ENCODE peak calls at places on chromosomes 7 and 10, in six cellular contexts. One of them, this sample, is unnamed.
A peak's percentile ranks its signal among the peaks of the same experiment; 100 is the strongest.

GRCh38 chr10:17098012-17098411 is 31.6 kb downstream of the CUBN start:
- DNase-seq in stomach: no peak
- DNase-seq in upper lobe of right lung: no peak
- DNase-seq in tibial artery: no peak
- DNase-seq in A549: no peak
- DNase-seq in body of pancreas: no peak
- DNase-seq in this sample: no peak

GRCh38 chr10:16965740-16966447 is 148.7 kb upstream of the RSU1 start:
- DNase-seq in stomach: no peak
- DNase-seq in upper lobe of right lung: no peak
- DNase-seq in tibial artery: no peak
- DNase-seq in A549: peak; percentile 60
- DNase-seq in body of pancreas: peak; percentile 48
- DNase-seq in this sample: peak; percentile 21

GRCh38 chr10:132713421-132714095 is 72.4 kb downstream of the NKX6-2 start:
- DNase-seq in stomach: no peak
- DNase-seq in upper lobe of right lung: no peak
- DNase-seq in tibial artery: no peak
- DNase-seq in A549: no peak
- DNase-seq in body of pancreas: peak; percentile 26
- DNase-seq in this sample: no peak

GRCh38 chr10:96124230-96125141 is 5.6 kb upstream of the ZNF518A start:
- DNase-seq in stomach: peak; percentile 51
- DNase-seq in upper lobe of right lung: peak; percentile 76
- DNase-seq in tibial artery: no peak
- DNase-seq in A549: peak; percentile 66
- DNase-seq in body of pancreas: peak; percentile 74
- DNase-seq in this sample: no peak

GRCh38 chr10:70620020-70620289 is 17.4 kb upstream of the PRF1 start:
- DNase-seq in stomach: no peak
- DNase-seq in upper lobe of right lung: no peak
- DNase-seq in tibial artery: no peak
- DNase-seq in A549: no peak
- DNase-seq in body of pancreas: no peak
- DNase-seq in this sample: no peak

GRCh38 chr10:111356571-111356970 is 279.7 kb downstream of the ADRA2A start:
- DNase-seq in stomach: no peak
- DNase-seq in upper lobe of right lung: no peak
- DNase-seq in tibial artery: no peak
- DNase-seq in A549: no peak
- DNase-seq in body of pancreas: no peak
- DNase-seq in this sample: no peak

GRCh38 chr10:30098624-30099023 is 39.2 kb upstream of the JCAD start:
- DNase-seq in stomach: no peak
- DNase-seq in upper lobe of right lung: no peak
- DNase-seq in tibial artery: no peak
- DNase-seq in A549: no peak
- DNase-seq in body of pancreas: no peak
- DNase-seq in this sample: no peak

GRCh38 chr7:96174812-96175211 is 147.1 kb downstream of the SLC25A13 start:
- DNase-seq in stomach: no peak
- DNase-seq in upper lobe of right lung: no peak
- DNase-seq in tibial artery: no peak
- DNase-seq in A549: no peak
- DNase-seq in body of pancreas: no peak
- DNase-seq in this sample: no peak

GRCh38 chr7:66043681-66044497 is 31.7 kb upstream of the ASL start:
- DNase-seq in stomach: peak; percentile 78
- DNase-seq in upper lobe of right lung: peak; percentile 88
- DNase-seq in tibial artery: peak; percentile 25
- DNase-seq in A549: no peak
- DNase-seq in body of pancreas: peak; percentile 84
- DNase-seq in this sample: no peak

GRCh38 chr10:93138113-93138870 is 64.6 kb downstream of the CYP26A1 start:
- DNase-seq in stomach: no peak
- DNase-seq in upper lobe of right lung: no peak
- DNase-seq in tibial artery: no peak
- DNase-seq in A549: no peak
- DNase-seq in body of pancreas: no peak
- DNase-seq in this sample: no peak

GRCh38 chr7:38452615-38453014 is 178.6 kb downstream of the AMPH start:
- DNase-seq in stomach: no peak
- DNase-seq in upper lobe of right lung: no peak
- DNase-seq in tibial artery: no peak
- DNase-seq in A549: no peak
- DNase-seq in body of pancreas: no peak
- DNase-seq in this sample: no peak

GRCh38 chr10:128626397-128627060 is 500.3 kb upstream of the MKI67 start:
- DNase-seq in stomach: no peak
- DNase-seq in upper lobe of right lung: no peak
- DNase-seq in tibial artery: no peak
- DNase-seq in A549: no peak
- DNase-seq in body of pancreas: no peak
- DNase-seq in this sample: no peak

GRCh38 chr7:47195641-47196040 is 386.3 kb downstream of the TNS3 start:
- DNase-seq in stomach: no peak
- DNase-seq in upper lobe of right lung: no peak
- DNase-seq in tibial artery: no peak
- DNase-seq in A549: peak; percentile 33
- DNase-seq in body of pancreas: no peak
- DNase-seq in this sample: no peak

GRCh38 chr7:7208524-7208923 is 26.2 kb downstream of the C1GALT1 start:
- DNase-seq in stomach: no peak
- DNase-seq in upper lobe of right lung: no peak
- DNase-seq in tibial artery: no peak
- DNase-seq in A549: no peak
- DNase-seq in body of pancreas: no peak
- DNase-seq in this sample: no peak

GRCh38 chr10:49282306-49282705 is 16.7 kb upstream of the C10orf71 start:
- DNase-seq in stomach: no peak
- DNase-seq in upper lobe of right lung: no peak
- DNase-seq in tibial artery: no peak
- DNase-seq in A549: no peak
- DNase-seq in body of pancreas: no peak
- DNase-seq in this sample: no peak

GRCh38 chr7:138785587-138786437 is 12.0 kb upstream of the TMEM213 start:
- DNase-seq in stomach: no peak
- DNase-seq in upper lobe of right lung: no peak
- DNase-seq in tibial artery: no peak
- DNase-seq in A549: peak; percentile 44
- DNase-seq in body of pancreas: no peak
- DNase-seq in this sample: no peak

GRCh38 chr7:142898377-142899235 is 13.1 kb upstream of the TRPV6 start:
- DNase-seq in stomach: no peak
- DNase-seq in upper lobe of right lung: peak; percentile 75
- DNase-seq in tibial artery: no peak
- DNase-seq in A549: no peak
- DNase-seq in body of pancreas: peak; percentile 38
- DNase-seq in this sample: no peak
- H3K4me1 ChIP-seq in stomach: no peaks in the 10 kb centered on the region
- H3K4me1 ChIP-seq in upper lobe of right lung: no peaks in the 10 kb centered on the region
- H3K4me1 ChIP-seq in tibial artery: no peaks in the 10 kb centered on the region
- H3K4me1 ChIP-seq in A549: no peaks in the 10 kb centered on the region
- H3K4me1 ChIP-seq in body of pancreas: peaks cover 26% of the 10 kb centered on the region
- H3K4me1 ChIP-seq in this sample: no peaks in the 10 kb centered on the region

DNA sequence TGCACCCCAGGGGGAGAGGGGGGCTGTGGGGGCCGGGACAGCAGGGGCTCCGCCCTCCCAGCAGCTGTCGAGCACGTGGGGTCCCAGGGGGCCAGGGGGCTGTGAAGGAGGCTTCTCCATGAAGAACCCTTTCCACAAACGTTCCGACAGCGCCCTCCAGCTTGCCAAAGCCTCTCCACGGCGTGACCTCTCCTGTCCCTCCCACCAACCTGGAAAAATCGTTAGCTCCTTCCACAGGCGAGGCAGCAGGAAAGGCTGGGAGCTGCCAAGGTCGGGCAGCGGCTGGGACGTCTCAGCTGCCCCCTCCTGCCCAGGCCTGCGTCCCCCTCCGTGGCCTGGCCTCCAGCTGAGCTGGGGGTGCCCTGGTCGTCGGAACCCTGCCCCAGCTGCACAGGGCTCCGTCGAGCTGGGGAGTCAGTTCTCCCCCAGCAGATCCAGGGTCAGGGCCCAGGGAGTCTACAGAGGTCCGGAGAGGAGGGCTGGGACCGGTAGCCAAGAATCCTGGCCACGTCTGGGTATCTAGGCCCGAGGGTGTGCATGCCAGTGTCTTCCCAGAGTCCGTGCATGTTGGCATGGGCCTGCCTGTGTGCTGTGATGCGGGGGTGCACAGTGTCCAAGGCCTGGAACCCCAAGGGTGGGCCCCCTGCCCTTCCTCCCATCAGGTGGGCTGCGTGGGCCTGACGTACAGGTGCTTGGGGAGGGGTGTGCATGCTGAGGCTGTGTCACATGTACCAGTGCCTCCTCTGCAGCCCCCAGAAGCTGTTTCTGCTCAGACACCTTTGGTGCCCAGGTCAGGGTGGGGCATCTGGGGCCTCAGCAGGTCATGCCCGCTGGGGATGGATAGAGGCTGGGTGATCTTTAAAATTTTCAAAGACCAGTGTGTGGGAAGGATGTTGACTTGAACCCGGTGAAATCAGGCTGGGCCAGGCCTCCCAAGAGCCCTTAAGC is 66.5 kb downstream of the UNCX start:
- DNase-seq in stomach: no peak
- DNase-seq in upper lobe of right lung: no peak
- DNase-seq in tibial artery: no peak
- DNase-seq in A549: no peak
- DNase-seq in body of pancreas: no peak
- DNase-seq in this sample: no peak
- TF ChIP-seq CTCF in stomach: no peak
- TF ChIP-seq CTCF in upper lobe of right lung: no peak
- TF ChIP-seq CTCF in tibial artery: no peak
- TF ChIP-seq CTCF in A549: no peak
- TF ChIP-seq CTCF in body of pancreas: no peak
- TF ChIP-seq CTCF in this sample: no peak

GRCh38 chr7:11194492-11194891 is 220.8 kb downstream of the PHF14 start:
- DNase-seq in stomach: no peak
- DNase-seq in upper lobe of right lung: no peak
- DNase-seq in tibial artery: no peak
- DNase-seq in A549: no peak
- DNase-seq in body of pancreas: no peak
- DNase-seq in this sample: no peak

GRCh38 chr7:11192506-11192905 is 218.8 kb downstream of the PHF14 start:
- DNase-seq in stomach: no peak
- DNase-seq in upper lobe of right lung: no peak
- DNase-seq in tibial artery: no peak
- DNase-seq in A549: no peak
- DNase-seq in body of pancreas: no peak
- DNase-seq in this sample: no peak

GRCh38 chr7:11195502-11195901 is 221.8 kb downstream of the PHF14 start:
- DNase-seq in stomach: no peak
- DNase-seq in upper lobe of right lung: no peak
- DNase-seq in tibial artery: no peak
- DNase-seq in A549: no peak
- DNase-seq in body of pancreas: no peak
- DNase-seq in this sample: no peak

GRCh38 chr7:11193131-11193867 is 219.6 kb downstream of the PHF14 start:
- DNase-seq in stomach: peak; percentile 54
- DNase-seq in upper lobe of right lung: peak; percentile 68
- DNase-seq in tibial artery: peak; percentile 31
- DNase-seq in A549: no peak
- DNase-seq in body of pancreas: peak; percentile 34
- DNase-seq in this sample: no peak

DNA sequence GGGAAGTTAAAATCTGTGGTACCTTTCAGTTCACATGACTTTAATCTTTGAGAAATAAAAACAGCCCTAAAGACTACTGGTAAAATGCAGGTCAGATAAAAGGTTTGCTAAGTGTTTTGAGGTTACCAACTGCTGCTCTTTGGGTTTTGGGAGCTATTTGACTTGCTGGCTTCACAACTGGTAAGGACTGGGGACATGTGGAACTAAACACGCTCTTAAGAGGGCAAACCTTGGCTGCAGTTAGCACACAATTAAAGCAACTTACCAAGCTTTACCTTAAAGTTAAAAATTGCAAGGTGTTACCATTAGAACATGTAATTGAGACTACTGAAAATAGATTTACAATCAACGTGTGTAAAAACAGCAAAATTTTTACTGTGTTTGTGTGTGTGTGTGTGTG is 220.2 kb downstream of the PHF14 start:
- DNase-seq in stomach: no peak
- DNase-seq in upper lobe of right lung: no peak
- DNase-seq in tibial artery: no peak
- DNase-seq in A549: no peak
- DNase-seq in body of pancreas: no peak
- DNase-seq in this sample: no peak
- H3K27ac ChIP-seq in stomach: peak overlapping the region; percentile 69
- H3K27ac ChIP-seq in upper lobe of right lung: peak overlapping the region; percentile 60
- H3K27ac ChIP-seq in tibial artery: no peak overlapping the region
- H3K27ac ChIP-seq in A549: no peak overlapping the region
- H3K27ac ChIP-seq in body of pancreas: no peak overlapping the region
- H3K27ac ChIP-seq in this sample: no peak overlapping the region

GRCh38 chr10:34809796-34810195 is 5.3 kb downstream of the PARD3 start:
- DNase-seq in stomach: no peak
- DNase-seq in upper lobe of right lung: no peak
- DNase-seq in tibial artery: no peak
- DNase-seq in A549: no peak
- DNase-seq in body of pancreas: no peak
- DNase-seq in this sample: no peak

GRCh38 chr10:34808789-34809745 is 6.0 kb downstream of the PARD3 start:
- DNase-seq in stomach: no peak
- DNase-seq in upper lobe of right lung: no peak
- DNase-seq in tibial artery: no peak
- DNase-seq in A549: no peak
- DNase-seq in body of pancreas: peak; percentile 34
- DNase-seq in this sample: no peak

GRCh38 chr10:34812771-34813170 is 2.3 kb downstream of the PARD3 start:
- DNase-seq in stomach: no peak
- DNase-seq in upper lobe of right lung: no peak
- DNase-seq in tibial artery: no peak
- DNase-seq in A549: no peak
- DNase-seq in body of pancreas: no peak
- DNase-seq in this sample: no peak

GRCh38 chr10:34811968-34812514 is 3.1 kb downstream of the PARD3 start:
- DNase-seq in stomach: no peak
- DNase-seq in upper lobe of right lung: no peak
- DNase-seq in tibial artery: no peak
- DNase-seq in A549: no peak
- DNase-seq in body of pancreas: no peak
- DNase-seq in this sample: no peak

DNA sequence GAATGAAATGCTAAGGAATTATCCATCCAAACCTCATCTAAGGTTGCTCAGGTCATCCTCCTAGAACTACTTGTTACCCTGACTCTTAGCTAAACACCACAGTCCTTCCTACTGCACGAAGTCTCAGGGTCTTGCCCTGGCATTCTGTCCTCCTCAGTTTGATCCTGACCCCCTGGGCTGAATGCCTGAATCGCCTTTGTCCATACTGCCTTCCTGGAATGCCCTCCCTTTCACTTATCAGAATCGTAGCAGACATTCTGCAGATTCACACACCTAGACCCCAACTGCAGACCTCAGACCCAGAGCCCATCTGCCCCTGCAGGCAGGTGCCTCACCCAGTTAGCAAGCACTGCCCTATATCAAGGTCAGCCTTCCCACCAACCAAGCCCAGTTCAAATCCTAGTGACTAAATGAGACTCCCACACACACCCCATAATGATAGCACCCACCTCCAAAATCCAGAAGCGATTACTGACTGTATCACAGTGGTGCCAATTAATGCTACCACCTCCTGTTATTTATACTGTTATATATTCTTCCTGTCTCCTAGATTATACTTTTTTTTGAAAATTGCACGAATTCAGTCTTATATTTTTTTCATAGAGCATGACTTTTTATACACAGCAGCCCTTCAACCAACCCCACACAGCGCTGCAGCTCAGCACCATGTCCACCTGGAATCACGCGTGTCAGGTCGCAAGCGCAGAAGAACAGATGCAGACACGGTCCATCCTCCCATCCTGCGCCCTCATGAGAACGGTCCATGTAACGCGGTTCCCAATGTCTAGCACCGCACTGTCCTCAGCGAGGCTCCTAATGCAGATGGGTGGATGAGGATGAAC is 3.7 kb downstream of the PARD3 start:
- DNase-seq in stomach: no peak
- DNase-seq in upper lobe of right lung: no peak
- DNase-seq in tibial artery: no peak
- DNase-seq in A549: no peak
- DNase-seq in body of pancreas: no peak
- DNase-seq in this sample: no peak
- H3K4me1 ChIP-seq in stomach: peaks cover 59% of the 10 kb centered on the region
- H3K4me1 ChIP-seq in upper lobe of right lung: peaks cover 17% of the 10 kb centered on the region
- H3K4me1 ChIP-seq in tibial artery: peaks cover 36% of the 10 kb centered on the region
- H3K4me1 ChIP-seq in A549: peaks cover 48% of the 10 kb centered on the region
- H3K4me1 ChIP-seq in body of pancreas: peaks cover 54% of the 10 kb centered on the region
- H3K4me1 ChIP-seq in this sample: peaks cover 23% of the 10 kb centered on the region

This sample was measured in thoracic aorta.